ENCODE peak calls at places on chromosomes 12 and 14, in six cellular contexts. U, H, L, S, M and B are unnamed samples.
A peak's percentile ranks its signal among the peaks of the same experiment; 100 is the strongest.

GRCh38 chr14:101018561-101019290 is 115.2 kb upstream of the RTL1 start:
- DNase-seq in U (no peak), H (no peak), L (no peak), S (no peak), M (no peak), B (no peak)

GRCh38 chr14:75042040-75042439 is 9.2 kb downstream of the MLH3 start:
- DNase-seq in U (peak; percentile 45), H (no peak), L (no peak), S (no peak), M (no peak), B (peak; percentile 18)

GRCh38 chr12:110923692-110924334 is 3.4 kb upstream of the MYL2 start:
- DNase-seq in U (no peak), H (no peak), L (no peak), S (no peak), M (no peak), B (no peak)

GRCh38 chr12:52835271-52836041 is 1.3 kb upstream of the KRT79 start:
- DNase-seq in U (no peak), H (no peak), L (no peak), S (no peak), M (no peak), B (no peak)

GRCh38 chr12:203462-204260 is 10.3 kb downstream of the SLC6A12 start:
- DNase-seq in U (no peak), H (no peak), L (no peak), S (no peak), M (no peak), B (no peak)

GRCh38 chr12:108218911-108219310 is 89.8 kb downstream of the WSCD2 start:
- DNase-seq in U (no peak), H (no peak), L (no peak), S (no peak), M (no peak), B (peak; percentile 62)

GRCh38 chr12:4849024-4849594 is 60.6 kb upstream of the KCNA1 start:
- DNase-seq in U (peak; percentile 33), H (no peak), L (peak; percentile 37), S (no peak), M (peak; percentile 61), B (peak; percentile 29)

GRCh38 chr14:55957950-55958349 is 160.3 kb upstream of the PELI2 start:
- DNase-seq in U (no peak), H (no peak), L (no peak), S (no peak), M (no peak), B (no peak)

GRCh38 chr12:7128681-7129593 is at the start of gene RBP5:
- DNase-seq in U (no peak), H (no peak), L (no peak), S (no peak), M (no peak), B (no peak)

GRCh38 chr14:72666610-72667009 is 227.3 kb downstream of the DPF3 start:
- DNase-seq in U (peak; percentile 76), H (peak; percentile 93), L (no peak), S (no peak), M (no peak), B (no peak)

GRCh38 chr12:7609480-7609879 is 56.2 kb downstream of the APOBEC1 start:
- DNase-seq in U (peak; percentile 19), H (peak; percentile 62), L (peak; percentile 25), S (no peak), M (no peak), B (no peak)

GRCh38 chr12:93156091-93156490 is 221.6 kb upstream of the NUDT4 start:
- DNase-seq in U (no peak), H (no peak), L (no peak), S (no peak), M (peak; percentile 72), B (no peak)

GRCh38 chr14:35229084-35229483 is 63.1 kb upstream of the PSMA6 start:
- DNase-seq in U (no peak), H (no peak), L (no peak), S (no peak), M (no peak), B (no peak)

GRCh38 chr14:81275305-81275950 is 54.7 kb upstream of the GTF2A1 start:
- DNase-seq in U (no peak), H (no peak), L (no peak), S (no peak), M (no peak), B (no peak)

GRCh38 chr14:71362920-71363584 is 455.8 kb downstream of the PCNX1 start:
- DNase-seq in U (peak; percentile 71), H (no peak), L (no peak), S (no peak), M (no peak), B (no peak)

GRCh38 chr12:85275359-85275758 is 4.7 kb upstream of the ALX1 start:
- DNase-seq in U (no peak), H (no peak), L (no peak), S (no peak), M (no peak), B (no peak)

GRCh38 chr14:104135121-104135903 is 3.1 kb upstream of the KIF26A start:
- DNase-seq in U (no peak), H (no peak), L (no peak), S (no peak), M (no peak), B (peak; percentile 60)

GRCh38 chr14:33967138-33967537 is 16.3 kb upstream of the EGLN3 start:
- DNase-seq in U (no peak), H (no peak), L (no peak), S (no peak), M (no peak), B (no peak)